ENCODE peak calls at places on chromosomes 16 and 17, in six cellular contexts. V is IMR-90, X is neuronal stem cell, W is mesenchymal stem cell, D is H1, G is H9. Q is an unnamed sample.

GRCh38 chr17:61496174-61496956 is 44.1 kb downstream of the TBX4 start:
- DNase-seq in G (no peak), V (no peak), W (no peak), D (no peak), X (no peak), Q (no peak)

GRCh38 chr17:42819939-42820535 is 4.0 kb downstream of the BECN1 start:
- DNase-seq in V (peak; percentile 37), X (peak; percentile 69), D (no peak), G (peak; percentile 89), W (peak; percentile 74), Q (peak; percentile 91)

GRCh38 chr17:5705081-5705875 is 121.0 kb upstream of the NLRP1 start:
- DNase-seq in W (no peak), D (no peak), G (peak; percentile 80), X (peak; percentile 62), V (peak; percentile 1), Q (peak; percentile 84)

GRCh38 chr16:18979936-18980335 is 3.8 kb upstream of the TMC7 start:
- DNase-seq in D (no peak), X (no peak), W (no peak), V (no peak), G (no peak), Q (no peak)

GRCh38 chr16:50765866-50766265 is 24.0 kb downstream of the CYLD start:
- DNase-seq in G (no peak), D (no peak), X (no peak), W (no peak), V (no peak), Q (no peak)

GRCh38 chr16:78507576-78507975 is 408.1 kb downstream of the WWOX start:
- DNase-seq in V (no peak), X (no peak), G (no peak), W (no peak), D (no peak), Q (no peak)

GRCh38 chr16:57377080-57377841 is 5.0 kb downstream of the CX3CL1 start:
- DNase-seq in G (peak; percentile 48), X (no peak), D (no peak), W (peak; percentile 94), V (peak; percentile 85), Q (peak; percentile 69)

GRCh38 chr16:81500833-81501521 is 56.4 kb downstream of the CMIP start:
- DNase-seq in V (peak; percentile 81), W (peak; percentile 95), D (no peak), X (no peak), G (no peak), Q (no peak)

GRCh38 chr17:46212634-46213435 is 19.6 kb upstream of the KANSL1 start:
- DNase-seq in G (peak; percentile 73), V (peak; percentile 79), X (peak; percentile 55), W (peak; percentile 89), D (no peak), Q (peak; percentile 91)

GRCh38 chr17:40921026-40921425 is 16.4 kb downstream of the KRT23 start:
- DNase-seq in V (no peak), W (no peak), D (no peak), G (no peak), X (no peak), Q (no peak)

GRCh38 chr16:3112058-3112880 is at the start of gene ZNF205:
- DNase-seq in D (no peak), G (peak; percentile 87), X (peak; percentile 76), V (peak; percentile 70), W (peak; percentile 74), Q (peak; percentile 86)

GRCh38 chr16:79767597-79768280 is 167.2 kb upstream of the MAF start:
- DNase-seq in V (no peak), D (no peak), W (peak; percentile 37), X (peak; percentile 23), G (no peak), Q (peak; percentile 29)

GRCh38 chr16:13923703-13924298 is 3.8 kb downstream of the ERCC4 start:
- DNase-seq in X (peak; percentile 21), V (peak; percentile 67), W (peak; percentile 60), G (no peak), D (no peak), Q (peak; percentile 51)

GRCh38 chr17:71900830-71901229 is 220.0 kb upstream of the SOX9 start:
- DNase-seq in G (no peak), D (no peak), V (peak; percentile 51), X (no peak), W (no peak), Q (no peak)

GRCh38 chr16:75733305-75734141 is 7.2 kb upstream of the CPHXL start:
- DNase-seq in D (no peak), V (peak; percentile 85), W (peak; percentile 74), G (no peak), X (peak; percentile 24), Q (peak; percentile 2)

GRCh38 chr17:81010935-81011334 is 19.3 kb downstream of the CHMP6 start:
- DNase-seq in W (no peak), D (no peak), G (no peak), X (no peak), V (no peak), Q (no peak)

GRCh38 chr16:57145046-57145963 is 40.5 kb downstream of the PSME3IP1 start:
- DNase-seq in D (no peak), V (no peak), G (peak; percentile 27), W (no peak), X (no peak), Q (no peak)

GRCh38 chr17:67605259-67605912 is 112.3 kb upstream of the NOL11 start:
- DNase-seq in X (no peak), D (no peak), G (no peak), W (no peak), V (no peak), Q (no peak)

GRCh38 chr17:4591529-4591928 is 7.2 kb downstream of the SMTNL2 start:
- DNase-seq in G (no peak), X (no peak), D (no peak), W (peak; percentile 23), V (peak; percentile 53), Q (no peak)

GRCh38 chr16:83989300-83989699 is 21.3 kb downstream of the NECAB2 start:
- DNase-seq in W (no peak), X (no peak), D (no peak), G (no peak), V (no peak), Q (no peak)

GRCh38 chr16:65064131-65064530 is 57.7 kb downstream of the CDH11 start:
- DNase-seq in D (no peak), X (no peak), W (no peak), G (no peak), V (no peak), Q (no peak)

GRCh38 chr17:41567317-41567716 is 4.5 kb downstream of the KRT9 start:
- DNase-seq in D (no peak), V (no peak), W (no peak), X (no peak), G (no peak), Q (no peak)

GRCh38 chr17:35596530-35597233 is 9.6 kb downstream of the AP2B1 start:
- DNase-seq in V (no peak), G (peak; percentile 93), W (no peak), D (peak; percentile 47), X (no peak), Q (peak; percentile 83)
- H3K18ac ChIP-seq in V (no peak overlapping the region), G (no peak overlapping the region), W (no peak overlapping the region), D (no peak overlapping the region), X (no peak overlapping the region), Q (no peak overlapping the region)

DNA sequence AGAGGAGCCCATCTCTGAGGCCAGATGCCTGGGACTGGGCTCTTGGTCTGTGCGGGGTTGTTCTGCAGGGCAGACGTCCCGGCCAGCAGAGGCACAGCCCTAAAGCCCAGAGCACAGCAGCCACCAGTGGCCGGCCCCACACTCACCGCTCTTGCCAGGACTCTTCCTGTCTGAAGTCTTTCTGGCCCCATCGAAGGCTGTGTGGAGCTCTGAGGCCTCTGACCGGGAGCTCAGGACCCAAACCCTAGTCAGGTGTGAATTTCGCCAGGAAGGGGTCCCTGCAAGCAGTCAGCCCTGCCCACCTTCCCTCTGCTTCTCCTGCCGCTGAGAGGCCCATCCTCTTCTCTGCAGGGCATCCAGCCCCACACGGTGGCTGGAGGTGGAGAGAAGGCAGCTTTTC is 10.7 kb downstream of the ACSF3 start:
- DNase-seq in X (no peak), G (no peak), D (no peak), W (no peak), V (no peak), Q (no peak)
- H2BK5ac ChIP-seq in X (no peak overlapping the region), G (no peak overlapping the region), D (no peak overlapping the region), W (no peak overlapping the region), V (no peak overlapping the region), Q (no peak overlapping the region)

GRCh38 chr17:35086164-35086563 is 22.7 kb upstream of the RFFL start:
- DNase-seq in V (no peak), D (no peak), W (no peak), G (no peak), X (no peak), Q (no peak)

GRCh38 chr17:35083071-35083470 is 19.6 kb upstream of the RFFL start:
- DNase-seq in G (no peak), D (no peak), V (no peak), X (no peak), W (no peak), Q (no peak)

GRCh38 chr17:35086931-35087573 is 23.5 kb upstream of the RFFL start:
- DNase-seq in D (no peak), W (no peak), G (no peak), X (no peak), V (no peak), Q (no peak)

GRCh38 chr17:35082073-35082657 is 18.7 kb upstream of the RFFL start:
- DNase-seq in X (no peak), W (peak; percentile 68), G (no peak), D (no peak), V (peak; percentile 84), Q (no peak)

GRCh38 chr17:35084987-35085386 is 21.5 kb upstream of the RFFL start:
- DNase-seq in V (peak; percentile 72), D (no peak), G (no peak), W (no peak), X (no peak), Q (peak; percentile 21)
- H3K27ac ChIP-seq in V (no peak overlapping the region), D (no peak overlapping the region), G (no peak overlapping the region), W (peak overlapping the region; percentile 22), X (no peak overlapping the region), Q (no peak overlapping the region)

GRCh38 chr16:15477802-15478201 is 43.4 kb downstream of the BMERB1 start:
- DNase-seq in D (no peak), W (peak; percentile 42), V (peak; percentile 36), G (no peak), X (no peak), Q (no peak)
- H3K18ac ChIP-seq in D (no peak overlapping the region), W (no peak overlapping the region), V (no peak overlapping the region), G (no peak overlapping the region), X (no peak overlapping the region), Q (no peak overlapping the region)

DNA sequence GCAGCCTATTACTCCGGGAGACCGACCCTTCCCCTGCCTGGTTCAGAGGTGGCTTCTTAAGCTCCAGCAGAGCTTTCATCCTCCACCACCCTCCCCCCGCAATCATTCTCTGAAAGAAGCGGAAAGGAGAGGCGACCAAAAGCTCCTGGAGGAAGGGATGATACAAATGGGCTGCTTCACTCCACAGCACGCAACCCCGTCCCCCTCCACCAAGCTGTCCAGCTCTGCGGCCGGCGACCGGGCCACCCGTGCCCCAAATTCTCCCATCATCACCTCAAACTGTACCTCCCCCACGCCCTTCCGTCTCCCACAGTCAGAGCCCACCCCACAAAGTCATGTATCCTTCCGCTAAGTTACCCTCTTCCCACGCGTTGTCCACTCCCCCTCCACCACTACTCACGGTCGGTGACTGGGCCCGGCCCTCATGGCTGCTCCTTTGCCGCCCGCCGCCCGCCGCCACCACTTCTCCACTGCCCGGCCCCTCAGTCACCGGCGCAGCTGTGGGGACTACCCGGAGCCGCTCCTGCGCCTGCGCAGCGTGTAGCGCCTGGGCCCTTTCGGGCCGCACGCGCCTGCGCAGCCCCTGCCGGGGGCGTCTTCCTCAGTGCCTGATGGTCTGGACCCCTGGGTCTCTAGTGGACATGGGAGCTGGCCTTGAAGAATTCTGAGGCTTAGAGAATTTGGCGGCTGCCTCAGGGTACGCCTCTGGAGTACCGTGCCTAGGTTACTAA is at the start of gene FAM222B:
- DNase-seq in G (peak; percentile 96), X (peak; percentile 88), D (peak; percentile 54), V (peak; percentile 76), W (peak; percentile 90), Q (peak; percentile 94)
- H2BK5ac ChIP-seq in G (no peak within 1 kb of the TSS), X (peak within 1 kb of the TSS; percentile 91), D (peak within 1 kb of the TSS; percentile 91), V (peak within 1 kb of the TSS; percentile 75), W (no peak within 1 kb of the TSS), Q (peak within 1 kb of the TSS; percentile 49)

GRCh38 chr17:30405161-30405560 is 26.4 kb downstream of the CPD start:
- DNase-seq in X (no peak), D (no peak), V (no peak), W (no peak), G (no peak), Q (peak; percentile 93)
- H3K27ac ChIP-seq in X (no peak overlapping the region), D (no peak overlapping the region), V (no peak overlapping the region), W (no peak overlapping the region), G (no peak overlapping the region), Q (no peak overlapping the region)